ENCODE peak calls at places on chromosomes 7 and 10, in four cellular contexts. B, Q, T and N are unnamed samples.

GRCh38 chr10:69869291-69869841 is 67.7 kb downstream of the COL13A1 start:
- DNase-seq in B (no peak), Q (peak; percentile 90), T (no peak), N (peak; percentile 76)

GRCh38 chr10:17286562-17287089 is 58.6 kb downstream of the VIM start:
- DNase-seq in B (no peak), Q (no peak), T (no peak), N (no peak)

GRCh38 chr7:155998328-155998691 is 186.0 kb upstream of the SHH start:
- DNase-seq in B (no peak), Q (no peak), T (no peak), N (peak; percentile 19)

GRCh38 chr7:98420966-98421612 is 20.2 kb upstream of the BAIAP2L1 start:
- DNase-seq in B (peak; percentile 95), Q (peak; percentile 33), T (peak; percentile 76), N (peak; percentile 35)

GRCh38 chr7:159128767-159129166 is 15.9 kb downstream of the VIPR2 start:
- DNase-seq in B (no peak), Q (no peak), T (no peak), N (peak; percentile 20)

GRCh38 chr7:134943785-134944400 is 42.4 kb upstream of the AGBL3 start:
- DNase-seq in B (no peak), Q (peak; percentile 58), T (peak; percentile 57), N (no peak)

GRCh38 chr10:91344117-91344856 is 65.9 kb upstream of the HECTD2 start:
- DNase-seq in B (no peak), Q (no peak), T (no peak), N (no peak)

GRCh38 chr10:69972951-69973350 is 79.7 kb upstream of the MACROH2A2 start:
- DNase-seq in B (no peak), Q (peak; percentile 72), T (no peak), N (no peak)

GRCh38 chr7:155299539-155300202 is 2.0 kb downstream of the INSIG1 start:
- DNase-seq in B (no peak), Q (no peak), T (no peak), N (no peak)

GRCh38 chr10:59361659-59362183 is 628 bp downstream of the FAM13C start:
- DNase-seq in B (no peak), Q (no peak), T (peak; percentile 4), N (no peak)

GRCh38 chr7:12747687-12748306 is 60.4 kb downstream of the ARL4A start:
- DNase-seq in B (no peak), Q (peak; percentile 67), T (no peak), N (no peak)

GRCh38 chr10:114012650-114013049 is 31.0 kb upstream of the ADRB1 start:
- DNase-seq in B (no peak), Q (no peak), T (no peak), N (no peak)

GRCh38 chr10:6086375-6087233 is 2.2 kb upstream of the RBM17 start:
- DNase-seq in B (peak; percentile 96), Q (peak; percentile 91), T (peak; percentile 80), N (peak; percentile 90)

DNA sequence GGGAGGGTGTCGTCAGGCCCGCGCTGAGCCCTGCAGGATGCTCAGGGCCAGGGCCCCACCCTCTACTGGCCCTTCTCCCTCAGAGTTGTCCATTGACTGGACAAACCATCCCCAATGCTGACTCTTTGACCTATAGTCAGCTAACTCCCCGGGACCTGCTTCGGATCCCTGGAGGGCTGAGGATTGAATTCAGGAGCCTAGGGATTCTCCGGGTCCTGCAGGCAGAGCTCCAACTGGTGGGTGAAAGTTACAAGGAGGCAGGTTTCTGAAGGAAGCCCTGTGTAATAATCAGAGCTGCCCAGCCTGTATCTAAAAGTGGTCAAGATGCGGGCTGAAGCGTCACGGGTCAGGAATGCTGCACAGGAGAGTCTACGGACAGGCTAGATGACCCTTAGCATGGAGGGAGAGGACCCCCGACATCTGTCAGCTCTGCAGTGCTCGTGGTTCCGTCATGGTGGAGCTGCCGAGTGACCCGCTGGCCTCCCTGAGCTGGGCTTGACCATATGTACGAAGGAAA is 602 bp upstream of the CALHM2 start:
- DNase-seq in B (no peak), Q (peak; percentile 28), T (no peak), N (no peak)
- H3K4me3 ChIP-seq in B (peak overlapping the region; percentile 66), Q (peak overlapping the region; percentile 79), T (peak overlapping the region; percentile 69), N (peak overlapping the region; percentile 65)

DNA sequence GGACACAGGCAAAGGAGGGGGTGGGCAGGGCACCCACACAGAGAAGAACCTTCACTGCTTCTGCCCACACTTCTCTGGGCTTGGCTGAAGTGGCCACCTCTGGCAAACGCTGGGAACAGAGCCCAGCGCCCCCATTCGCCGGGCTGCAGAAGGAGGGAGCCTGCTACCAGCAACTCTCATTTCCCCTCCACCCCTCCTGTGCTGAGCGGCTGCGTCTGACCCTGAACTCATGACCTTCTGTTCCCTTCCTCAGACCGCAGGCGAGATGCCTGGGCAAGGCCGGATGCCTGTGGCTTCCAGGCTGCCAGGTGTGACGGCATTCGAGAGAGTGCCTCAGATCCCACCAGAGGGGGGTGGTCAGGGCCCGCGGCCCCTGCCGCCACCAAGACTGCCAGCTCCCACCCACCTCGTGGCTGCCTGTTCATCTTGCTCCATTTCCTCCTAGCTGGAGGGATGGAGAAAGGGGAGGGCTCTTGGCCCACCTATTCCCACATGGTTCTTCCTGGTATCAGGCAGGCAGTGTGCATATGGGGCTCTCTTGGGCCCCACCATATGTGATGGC is 19.8 kb downstream of the DNAJB12 start:
- DNase-seq in B (peak; percentile 43), Q (peak; percentile 99), T (peak; percentile 95), N (peak; percentile 71)
- H3K4me3 ChIP-seq in B (no peak overlapping the region), Q (no peak overlapping the region), T (peak overlapping the region; percentile 1), N (peak overlapping the region; percentile 10)

DNA sequence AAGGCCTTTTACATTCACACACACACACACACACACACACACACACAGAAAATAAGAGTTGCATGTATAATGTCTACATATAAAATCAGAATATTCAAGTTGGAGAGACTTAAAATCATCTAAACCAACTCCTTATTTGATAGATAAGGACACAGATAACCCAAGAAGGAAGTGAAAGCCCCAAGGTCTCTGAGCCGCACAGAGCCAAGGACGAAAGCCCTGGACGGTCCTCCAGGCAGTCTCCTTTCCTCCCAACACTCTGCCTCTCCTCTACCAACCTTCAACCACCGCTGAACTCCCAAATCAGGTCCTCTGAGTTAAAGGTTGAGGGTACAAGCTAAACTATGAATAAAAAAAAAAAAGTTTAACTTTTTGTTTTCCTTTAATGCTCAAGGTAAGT is 28.2 kb downstream of the UBE2H start:
- DNase-seq in B (no peak), Q (no peak), T (no peak), N (no peak)
- H3K4me3 ChIP-seq in B (no peak overlapping the region), Q (no peak overlapping the region), T (no peak overlapping the region), N (no peak overlapping the region)

GRCh38 chr10:24382596-24382978 is 173.6 kb downstream of the KIAA1217 start:
- DNase-seq in B (no peak), Q (no peak), T (no peak), N (no peak)

GRCh38 chr10:24383681-24384106 is 174.8 kb downstream of the KIAA1217 start:
- DNase-seq in B (peak; percentile 92), Q (peak; percentile 98), T (peak; percentile 63), N (peak; percentile 86)

GRCh38 chr10:24382979-24383663 is 174.2 kb downstream of the KIAA1217 start:
- DNase-seq in B (peak; percentile 41), Q (no peak), T (peak; percentile 3), N (peak; percentile 55)

GRCh38 chr10:24382045-24382444 is 173.1 kb downstream of the KIAA1217 start:
- DNase-seq in B (no peak), Q (no peak), T (no peak), N (no peak)

GRCh38 chr10:24381235-24382010 is 172.5 kb downstream of the KIAA1217 start:
- DNase-seq in B (no peak), Q (no peak), T (no peak), N (no peak)
- H3K4me3 ChIP-seq in B (no peak overlapping the region), Q (no peak overlapping the region), T (no peak overlapping the region), N (no peak overlapping the region)

GRCh38 chr10:44293306-44293778 is 91.6 kb downstream of the CXCL12 start:
- DNase-seq in B (peak; percentile 38), Q (peak; percentile 6), T (no peak), N (no peak)
- H3K4me3 ChIP-seq in B (peak overlapping the region; percentile 61), Q (no peak overlapping the region), T (no peak overlapping the region), N (no peak overlapping the region)

GRCh38 chr7:33906697-33907096 is 1.4 kb downstream of the BMPER start:
- DNase-seq in B (no peak), Q (no peak), T (no peak), N (no peak)
- H3K4me3 ChIP-seq in B (no peak overlapping the region), Q (peak overlapping the region; percentile 76), T (no peak overlapping the region), N (no peak overlapping the region)

DNA sequence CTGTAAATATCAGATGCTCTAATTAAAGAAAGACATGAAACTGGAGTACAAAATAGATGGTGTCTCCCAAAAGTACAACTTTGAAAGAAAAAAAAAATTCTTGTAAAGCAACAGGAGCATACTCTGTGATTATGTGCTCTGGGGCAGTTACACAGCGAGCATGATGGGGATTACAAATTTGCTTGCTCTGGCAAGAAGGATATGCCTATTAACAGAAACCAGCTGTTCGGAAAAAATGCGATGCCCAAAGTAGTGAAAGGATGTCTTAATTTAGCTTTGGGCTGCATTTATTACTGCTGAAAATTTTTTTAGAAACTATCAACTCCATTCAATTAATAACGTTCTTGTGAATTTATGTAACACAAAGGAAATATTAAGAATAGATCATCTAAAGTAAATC is 256.9 kb upstream of the TPK1 start:
- DNase-seq in B (no peak), Q (no peak), T (no peak), N (no peak)
- H3K4me3 ChIP-seq in B (no peak overlapping the region), Q (no peak overlapping the region), T (no peak overlapping the region), N (no peak overlapping the region)

GRCh38 chr10:98030093-98030821 is at the start of gene CRTAC1:
- DNase-seq in B (peak; percentile 92), Q (no peak), T (no peak), N (peak; percentile 49)

GRCh38 chr10:98031440-98031839 is 1.0 kb upstream of the CRTAC1 start:
- DNase-seq in B (no peak), Q (no peak), T (no peak), N (no peak)

GRCh38 chr10:98033515-98033914 is 3.1 kb upstream of the CRTAC1 start:
- DNase-seq in B (no peak), Q (no peak), T (no peak), N (no peak)

GRCh38 chr10:98029149-98030092 is 1.0 kb downstream of the CRTAC1 start:
- DNase-seq in B (peak; percentile 46), Q (no peak), T (no peak), N (no peak)

GRCh38 chr10:98030991-98031431 is 590 bp upstream of the CRTAC1 start:
- DNase-seq in B (peak; percentile 61), Q (no peak), T (no peak), N (no peak)
- H3K4me3 ChIP-seq in B (peak overlapping the region; percentile 79), Q (no peak overlapping the region), T (no peak overlapping the region), N (peak overlapping the region; percentile 12)

DNA sequence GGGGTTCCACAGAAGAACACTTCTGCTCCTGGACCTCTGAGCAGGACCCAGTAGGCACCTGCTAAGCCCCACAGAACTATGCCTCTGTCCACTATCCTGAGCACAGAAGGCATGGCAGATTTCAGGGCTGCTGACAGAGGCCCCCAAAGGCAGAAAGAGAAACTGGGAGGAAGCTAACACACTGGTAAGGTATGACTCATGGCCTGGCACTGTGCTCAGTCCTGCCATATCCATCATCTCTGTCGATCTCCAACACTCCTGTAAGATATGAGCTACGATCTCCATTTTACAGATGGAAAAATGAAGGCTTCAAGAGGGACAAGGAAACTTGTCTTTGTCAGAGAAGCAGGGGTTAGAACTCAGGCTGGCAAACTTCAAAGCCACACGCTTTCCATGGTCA is 62.2 kb downstream of the GRID1 start:
- DNase-seq in B (no peak), Q (no peak), T (no peak), N (peak; percentile 18)
- H3K4me3 ChIP-seq in B (no peak overlapping the region), Q (no peak overlapping the region), T (no peak overlapping the region), N (no peak overlapping the region)

GRCh38 chr7:40826419-40827216 is 691.8 kb downstream of the SUGCT start:
- DNase-seq in B (peak; percentile 49), Q (no peak), T (peak; percentile 1), N (no peak)
- H3K4me3 ChIP-seq in B (no peak overlapping the region), Q (no peak overlapping the region), T (no peak overlapping the region), N (no peak overlapping the region)